ENCODE peak calls at places on chromosomes 1 and 21, in five cellular contexts. T is PC-3, E is glomerular endothelial cell, X is midbrain, D is EH. L is an unnamed sample.

GRCh38 chr21:29005696-29006095 is 13.0 kb upstream of the LTN1 start:
- DNase-seq in T (peak; percentile 10), E (no peak), D (peak; percentile 70), X (no peak), L (no peak)

GRCh38 chr1:19345391-19345790 is 33.3 kb downstream of the SLC66A1 start:
- DNase-seq in D (no peak), E (no peak), T (no peak), X (peak; percentile 21), L (no peak)

GRCh38 chr1:18199462-18199861 is 91.9 kb downstream of the IGSF21 start:
- DNase-seq in E (no peak), T (no peak), D (no peak), X (no peak), L (no peak)

GRCh38 chr1:156103521-156103947 is 11.0 kb upstream of the LMNA start:
- DNase-seq in X (no peak), T (peak; percentile 45), E (no peak), D (peak; percentile 79), L (peak; percentile 71)

GRCh38 chr1:66732407-66733166 is 19.7 kb upstream of the DYNLT5 start:
- DNase-seq in E (no peak), X (no peak), D (peak; percentile 56), T (peak; percentile 28), L (no peak)

GRCh38 chr1:108609483-108610066 is 49.7 kb downstream of the EEIG2 start:
- DNase-seq in E (no peak), T (no peak), D (no peak), X (no peak), L (no peak)

GRCh38 chr1:94096797-94097549 is 24.0 kb downstream of the ABCA4 start:
- DNase-seq in T (no peak), D (peak; percentile 25), E (no peak), X (no peak), L (no peak)

GRCh38 chr1:45945426-45945825 is 142.0 kb downstream of the MAST2 start:
- DNase-seq in D (peak; percentile 77), T (peak; percentile 68), E (no peak), X (no peak), L (no peak)

GRCh38 chr1:47324682-47325081 is 8.9 kb upstream of the CMPK1 start:
- DNase-seq in D (no peak), X (no peak), E (no peak), T (no peak), L (no peak)

GRCh38 chr1:33322870-33323585 is 2.1 kb upstream of the A3GALT2 start:
- DNase-seq in T (no peak), D (no peak), E (no peak), X (no peak), L (no peak)

GRCh38 chr1:162036156-162036555 is 12.5 kb upstream of the OLFML2B start:
- DNase-seq in X (no peak), D (peak; percentile 39), T (no peak), E (no peak), L (no peak)

GRCh38 chr1:168372857-168373520 is 92.3 kb downstream of the TBX19 start:
- DNase-seq in X (no peak), T (no peak), E (no peak), D (no peak), L (no peak)

GRCh38 chr1:211642870-211643269 is 32.6 kb downstream of the NEK2 start:
- DNase-seq in D (no peak), T (no peak), X (no peak), E (no peak), L (no peak)

GRCh38 chr1:167676205-167676915 is 45.4 kb upstream of the MPZL1 start:
- DNase-seq in E (no peak), D (no peak), T (no peak), X (no peak), L (no peak)

GRCh38 chr21:31514598-31514997 is 144.9 kb upstream of the SOD1 start:
- DNase-seq in E (no peak), T (no peak), D (no peak), X (peak; percentile 91), L (no peak)

GRCh38 chr1:186925881-186926676 is 97.3 kb downstream of the PLA2G4A start:
- DNase-seq in X (no peak), D (peak; percentile 76), T (peak; percentile 22), E (no peak), L (no peak)

GRCh38 chr1:62608905-62609304 is 11.6 kb downstream of the ANGPTL3 start:
- DNase-seq in X (no peak), D (no peak), T (no peak), E (no peak), L (no peak)

GRCh38 chr1:177505905-177506590 is 335.3 kb downstream of the BRINP2 start:
- DNase-seq in D (peak; percentile 5), E (no peak), T (peak; percentile 71), X (no peak), L (no peak)

GRCh38 chr1:233598891-233599541 is 14.9 kb upstream of the KCNK1 start:
- DNase-seq in T (no peak), D (peak; percentile 3), E (no peak), X (no peak), L (no peak)

GRCh38 chr1:38746966-38747600 is 112.5 kb downstream of the RRAGC start:
- DNase-seq in E (no peak), D (no peak), X (no peak), T (no peak), L (no peak)